ENCODE peak calls at places on chromosomes 12 and 14, in four cellular contexts. One of them, this sample, is unnamed.

GRCh38 chr14:52355016-52355430 is 40.9 kb downstream of the PTGER2 start:
- DNase-seq in IMR-90: peak
- DNase-seq in K562: no peak
- DNase-seq in A549: peak
- DNase-seq in this sample: no peak

GRCh38 chr14:32941668-32942065 is 3.0 kb downstream of the NPAS3 start:
- DNase-seq in IMR-90: no peak
- DNase-seq in K562: no peak
- DNase-seq in A549: no peak
- DNase-seq in this sample: no peak

GRCh38 chr12:70719084-70719483 is 81.9 kb upstream of the PTPRB start:
- DNase-seq in IMR-90: no peak
- DNase-seq in K562: no peak
- DNase-seq in A549: no peak
- DNase-seq in this sample: no peak

GRCh38 chr12:107912421-107913004 is 138.0 kb downstream of the ASCL4 start:
- DNase-seq in IMR-90: no peak
- DNase-seq in K562: peak
- DNase-seq in A549: peak
- DNase-seq in this sample: no peak

GRCh38 chr12:82862069-82862841 is 175.5 kb downstream of the TMTC2 start:
- DNase-seq in IMR-90: peak
- DNase-seq in K562: no peak
- DNase-seq in A549: no peak
- DNase-seq in this sample: no peak

GRCh38 chr12:92271341-92271740 is 125.7 kb upstream of the BTG1 start:
- DNase-seq in IMR-90: no peak
- DNase-seq in K562: no peak
- DNase-seq in A549: no peak
- DNase-seq in this sample: no peak

GRCh38 chr12:111024205-111024794 is 103.9 kb upstream of the MYL2 start:
- DNase-seq in IMR-90: peak
- DNase-seq in K562: peak
- DNase-seq in A549: peak
- DNase-seq in this sample: peak

GRCh38 chr12:43453761-43454160 is 98.2 kb downstream of the ADAMTS20 start:
- DNase-seq in IMR-90: no peak
- DNase-seq in K562: no peak
- DNase-seq in A549: no peak
- DNase-seq in this sample: no peak

GRCh38 chr12:108779998-108780688 is 48.8 kb upstream of the CORO1C start:
- DNase-seq in IMR-90: no peak
- DNase-seq in K562: no peak
- DNase-seq in A549: no peak
- DNase-seq in this sample: no peak

GRCh38 chr12:14993537-14994266 is 20.9 kb downstream of the PDE6H start:
- DNase-seq in IMR-90: peak
- DNase-seq in K562: no peak
- DNase-seq in A549: peak
- DNase-seq in this sample: no peak

GRCh38 chr12:6606331-6607131 is 648 bp downstream of the CHD4 start:
- DNase-seq in IMR-90: peak
- DNase-seq in K562: peak
- DNase-seq in A549: peak
- DNase-seq in this sample: peak

GRCh38 chr12:102955926-102956737 is 1.3 kb upstream of the ASCL1 start:
- DNase-seq in IMR-90: no peak
- DNase-seq in K562: no peak
- DNase-seq in A549: no peak
- DNase-seq in this sample: no peak

GRCh38 chr12:97758102-97758501 is 295.5 kb downstream of the RMST start:
- DNase-seq in IMR-90: no peak
- DNase-seq in K562: no peak
- DNase-seq in A549: no peak
- DNase-seq in this sample: no peak

GRCh38 chr14:52268191-52269061 is 928 bp downstream of the PTGDR start:
- DNase-seq in IMR-90: peak
- DNase-seq in K562: no peak
- DNase-seq in A549: no peak
- DNase-seq in this sample: no peak

GRCh38 chr12:46266869-46267617 is 1.8 kb downstream of the SLC38A1 start:
- DNase-seq in IMR-90: peak
- DNase-seq in K562: no peak
- DNase-seq in A549: peak
- DNase-seq in this sample: peak

DNA sequence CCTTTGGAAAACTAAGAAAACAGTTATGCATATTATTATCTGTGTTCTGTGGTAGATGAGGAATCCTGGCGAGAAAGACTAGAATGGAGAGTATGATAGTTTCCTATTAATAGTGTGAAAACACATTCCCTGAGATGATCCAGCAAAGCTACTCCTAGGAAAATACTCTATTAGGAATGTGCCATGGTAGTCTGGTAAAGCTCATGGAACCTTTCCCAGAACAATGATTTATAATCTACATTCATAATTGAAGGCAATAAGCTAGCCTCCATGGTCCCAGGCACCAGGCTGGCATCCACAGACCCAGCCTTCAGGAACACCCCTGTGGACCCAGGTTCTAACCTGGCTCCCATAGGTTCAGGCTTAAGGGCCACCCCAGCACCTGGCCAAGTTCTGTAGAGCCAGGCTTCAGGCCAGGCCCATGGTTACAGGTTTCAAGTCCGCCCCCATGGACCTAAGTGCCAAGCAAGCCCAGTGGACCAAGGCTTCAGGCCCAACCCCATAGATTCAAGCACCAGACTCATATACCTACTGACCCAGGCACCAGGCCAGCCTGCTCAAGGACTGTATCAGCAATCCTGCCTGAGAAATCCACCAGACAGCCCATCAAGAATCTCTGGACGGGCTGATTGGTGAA is 72.2 kb downstream of the ITPR2 start:
- DNase-seq in IMR-90: no peak
- DNase-seq in K562: no peak
- DNase-seq in A549: no peak
- DNase-seq in this sample: no peak
- TF ChIP-seq MAZ in IMR-90: no peak
- TF ChIP-seq MAZ in K562: no peak
- TF ChIP-seq MAZ in A549: no peak
- TF ChIP-seq MAZ in this sample: no peak

GRCh38 chr12:26195641-26196423 is 459 bp downstream of the SSPN start:
- DNase-seq in IMR-90: peak
- DNase-seq in K562: no peak
- DNase-seq in A549: peak
- DNase-seq in this sample: no peak

GRCh38 chr12:26196424-26196722 is 1.0 kb downstream of the SSPN start:
- DNase-seq in IMR-90: peak
- DNase-seq in K562: no peak
- DNase-seq in A549: no peak
- DNase-seq in this sample: no peak

GRCh38 chr12:26197832-26198231 is 2.5 kb downstream of the SSPN start:
- DNase-seq in IMR-90: no peak
- DNase-seq in K562: no peak
- DNase-seq in A549: no peak
- DNase-seq in this sample: no peak

GRCh38 chr12:26193539-26193938 is 1.8 kb upstream of the SSPN start:
- DNase-seq in IMR-90: no peak
- DNase-seq in K562: no peak
- DNase-seq in A549: no peak
- DNase-seq in this sample: no peak

GRCh38 chr12:26195250-26195640 is at the start of gene SSPN:
- DNase-seq in IMR-90: peak
- DNase-seq in K562: no peak
- DNase-seq in A549: peak
- DNase-seq in this sample: no peak
- TF ChIP-seq MAZ in IMR-90: no peak
- TF ChIP-seq MAZ in K562: no peak
- TF ChIP-seq MAZ in A549: no peak
- TF ChIP-seq MAZ in this sample: no peak

GRCh38 chr12:5433840-5434646 is 2.1 kb downstream of the NTF3 start:
- DNase-seq in IMR-90: no peak
- DNase-seq in K562: no peak
- DNase-seq in A549: no peak
- DNase-seq in this sample: no peak
- TF ChIP-seq MAZ in IMR-90: peak
- TF ChIP-seq MAZ in K562: no peak
- TF ChIP-seq MAZ in A549: no peak
- TF ChIP-seq MAZ in this sample: no peak

GRCh38 chr14:40204441-40205175 is 772.4 kb upstream of the FBXO33 start:
- DNase-seq in IMR-90: no peak
- DNase-seq in K562: no peak
- DNase-seq in A549: no peak
- DNase-seq in this sample: peak

GRCh38 chr14:40197344-40197743 is 765.1 kb upstream of the FBXO33 start:
- DNase-seq in IMR-90: no peak
- DNase-seq in K562: no peak
- DNase-seq in A549: no peak
- DNase-seq in this sample: no peak

GRCh38 chr14:40199101-40199500 is 766.9 kb upstream of the FBXO33 start:
- DNase-seq in IMR-90: no peak
- DNase-seq in K562: no peak
- DNase-seq in A549: no peak
- DNase-seq in this sample: no peak
- TF ChIP-seq MAZ in IMR-90: no peak
- TF ChIP-seq MAZ in K562: no peak
- TF ChIP-seq MAZ in A549: no peak
- TF ChIP-seq MAZ in this sample: no peak

GRCh38 chr12:5102261-5102789 is 58.6 kb downstream of the KCNA5 start:
- DNase-seq in IMR-90: peak
- DNase-seq in K562: no peak
- DNase-seq in A549: no peak
- DNase-seq in this sample: no peak
- TF ChIP-seq MAZ in IMR-90: no peak
- TF ChIP-seq MAZ in K562: no peak
- TF ChIP-seq MAZ in A549: no peak
- TF ChIP-seq MAZ in this sample: no peak

DNA sequence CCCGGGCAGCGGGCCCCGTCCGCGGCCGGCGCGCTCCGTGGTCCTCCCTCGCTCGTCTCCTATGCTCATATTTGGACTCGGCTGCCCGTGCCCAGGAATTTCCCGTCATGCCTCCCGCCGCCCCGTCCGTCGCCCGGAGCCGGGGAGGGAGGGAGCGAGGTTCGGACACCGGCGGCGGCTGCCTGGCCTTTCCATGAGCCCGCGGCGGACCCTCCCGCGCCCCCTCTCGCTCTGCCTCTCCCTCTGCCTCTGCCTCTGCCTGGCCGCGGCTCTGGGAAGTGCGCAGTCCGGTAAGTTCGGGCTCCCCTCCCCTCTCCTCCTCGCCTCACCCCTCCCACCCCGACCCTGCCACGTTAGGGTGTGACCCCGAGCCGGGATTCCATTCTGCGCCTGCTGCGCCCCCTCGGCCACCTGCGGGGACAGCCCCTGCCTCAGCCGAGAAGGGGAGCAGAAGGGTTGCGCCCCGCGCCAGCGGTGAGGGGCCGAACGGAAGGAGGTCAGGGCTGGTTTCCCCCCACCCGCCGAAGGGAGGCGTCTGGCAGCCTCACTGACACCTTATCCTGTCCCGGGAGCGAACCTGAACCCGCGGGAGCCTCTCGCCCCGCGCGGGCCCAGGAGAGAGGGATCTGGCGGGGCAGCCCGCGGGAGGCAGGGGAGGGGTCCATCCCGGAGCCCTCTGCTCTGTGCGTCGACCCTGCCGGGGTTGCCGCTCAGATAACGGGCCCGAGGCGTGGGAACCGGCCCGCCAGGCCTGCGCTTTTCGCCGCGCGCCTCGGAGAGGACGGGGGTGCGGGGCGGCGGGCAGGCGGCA is at the start of gene MSRB3:
- DNase-seq in IMR-90: peak
- DNase-seq in K562: peak
- DNase-seq in A549: peak
- DNase-seq in this sample: peak
- TF ChIP-seq MAZ in IMR-90: peak
- TF ChIP-seq MAZ in K562: peak
- TF ChIP-seq MAZ in A549: no peak
- TF ChIP-seq MAZ in this sample: no peak

GRCh38 chr14:59464651-59465569 is at the start of gene GPR135:
- DNase-seq in IMR-90: peak
- DNase-seq in K562: no peak
- DNase-seq in A549: no peak
- DNase-seq in this sample: peak
- TF ChIP-seq MAZ in IMR-90: peak
- TF ChIP-seq MAZ in K562: no peak
- TF ChIP-seq MAZ in A549: no peak
- TF ChIP-seq MAZ in this sample: peak

DNA sequence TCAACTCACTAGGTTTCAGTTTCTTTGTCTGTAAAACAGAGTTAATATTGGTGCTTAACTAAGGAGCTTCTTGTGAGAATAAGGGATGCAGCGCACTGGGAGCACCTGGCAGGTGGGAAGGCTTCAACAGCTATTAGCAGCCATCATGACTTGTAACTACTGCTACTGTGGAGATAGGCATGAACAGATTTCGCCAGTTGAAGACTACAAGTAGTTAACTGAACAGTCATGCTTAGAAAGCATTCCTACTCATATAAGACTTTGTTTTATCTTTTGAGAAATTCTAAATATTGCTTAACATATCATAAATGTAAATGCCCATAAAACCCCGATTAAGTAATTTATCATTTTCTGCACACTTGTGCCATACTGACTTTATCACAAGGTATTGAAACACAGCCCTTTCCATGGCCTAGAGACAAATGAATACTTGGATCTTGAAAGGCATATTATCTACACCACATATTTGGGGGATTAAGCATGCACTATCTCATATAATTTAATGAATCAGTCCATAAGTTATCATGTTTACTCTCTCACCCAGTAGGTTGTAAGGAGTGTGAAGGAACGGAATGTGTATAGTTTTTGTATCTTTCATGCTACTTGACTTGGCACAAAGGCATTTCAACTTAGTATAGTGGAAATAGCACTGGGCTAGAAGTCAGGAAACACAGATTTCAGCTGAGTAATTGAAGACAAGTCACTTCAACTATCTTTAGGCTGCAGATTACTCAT is 16.1 kb downstream of the NTN4 start:
- DNase-seq in IMR-90: peak
- DNase-seq in K562: no peak
- DNase-seq in A549: no peak
- DNase-seq in this sample: no peak
- TF ChIP-seq MAZ in IMR-90: no peak
- TF ChIP-seq MAZ in K562: no peak
- TF ChIP-seq MAZ in A549: no peak
- TF ChIP-seq MAZ in this sample: no peak

DNA sequence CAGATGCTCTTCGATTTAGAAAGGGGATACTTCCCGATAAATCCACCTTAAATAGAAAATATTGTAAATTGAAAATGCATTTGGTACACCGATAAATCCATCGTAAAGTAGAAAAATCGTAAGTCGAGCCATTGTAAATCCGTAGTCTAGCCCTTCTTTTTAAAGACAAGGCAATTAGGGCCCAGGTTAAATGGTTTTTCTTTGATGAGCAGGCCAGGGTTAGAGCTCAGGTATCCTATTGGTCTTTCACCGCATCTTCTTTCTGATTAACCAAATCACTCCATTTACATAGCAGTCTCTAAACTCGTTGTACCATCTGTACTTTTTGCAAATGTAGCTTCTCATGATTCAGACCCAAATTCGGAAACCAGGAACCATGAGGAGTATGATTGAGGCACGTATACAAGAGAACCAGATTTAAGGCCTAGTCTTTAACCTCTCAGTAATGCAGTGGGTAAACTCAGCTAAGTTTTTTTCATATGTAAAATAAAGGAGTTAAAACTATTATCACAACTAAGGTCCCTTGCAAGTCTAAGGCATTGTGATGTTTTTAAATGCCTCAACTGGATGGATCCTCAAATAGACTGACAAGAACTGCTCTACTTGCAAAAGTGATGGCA is 2.2 kb upstream of the YAF2 start:
- DNase-seq in IMR-90: no peak
- DNase-seq in K562: no peak
- DNase-seq in A549: no peak
- DNase-seq in this sample: no peak
- TF ChIP-seq MAZ in IMR-90: no peak
- TF ChIP-seq MAZ in K562: no peak
- TF ChIP-seq MAZ in A549: no peak
- TF ChIP-seq MAZ in this sample: no peak